ENCODE peak calls at places on chromosomes 7 and 10, in five cellular contexts. One of them, this sample, is unnamed.

GRCh38 chr10:31395695-31396094 is 76.7 kb downstream of the ZEB1 start:
- DNase-seq in HFF-Myc: no peak
- DNase-seq in fibroblast of the aortic adventitia: peak
- DNase-seq in thoracic aorta: no peak
- DNase-seq in GM12865: no peak
- DNase-seq in this sample: no peak

GRCh38 chr10:100528885-100529472 is 692 bp downstream of the NDUFB8 start:
- DNase-seq in HFF-Myc: no peak
- DNase-seq in fibroblast of the aortic adventitia: no peak
- DNase-seq in thoracic aorta: no peak
- DNase-seq in GM12865: no peak
- DNase-seq in this sample: no peak

GRCh38 chr10:68550747-68551411 is 9.3 kb upstream of the TET1 start:
- DNase-seq in HFF-Myc: peak
- DNase-seq in fibroblast of the aortic adventitia: peak
- DNase-seq in thoracic aorta: no peak
- DNase-seq in GM12865: peak
- DNase-seq in this sample: peak

GRCh38 chr7:105638942-105639495 is 57.7 kb upstream of the EFCAB10 start:
- DNase-seq in HFF-Myc: no peak
- DNase-seq in fibroblast of the aortic adventitia: no peak
- DNase-seq in thoracic aorta: no peak
- DNase-seq in GM12865: no peak
- DNase-seq in this sample: no peak

GRCh38 chr7:30164567-30164966 is 29.8 kb downstream of the MTURN start:
- DNase-seq in HFF-Myc: no peak
- DNase-seq in fibroblast of the aortic adventitia: peak
- DNase-seq in thoracic aorta: no peak
- DNase-seq in GM12865: peak
- DNase-seq in this sample: peak

GRCh38 chr10:3045471-3046209 is 21.7 kb upstream of the PFKP start:
- DNase-seq in HFF-Myc: no peak
- DNase-seq in fibroblast of the aortic adventitia: peak
- DNase-seq in thoracic aorta: no peak
- DNase-seq in GM12865: no peak
- DNase-seq in this sample: no peak

GRCh38 chr7:47147213-47147631 is 434.7 kb downstream of the TNS3 start:
- DNase-seq in HFF-Myc: no peak
- DNase-seq in fibroblast of the aortic adventitia: no peak
- DNase-seq in thoracic aorta: no peak
- DNase-seq in GM12865: no peak
- DNase-seq in this sample: no peak

GRCh38 chr10:78656815-78657621 is 411.7 kb upstream of the ZMIZ1 start:
- DNase-seq in HFF-Myc: no peak
- DNase-seq in fibroblast of the aortic adventitia: no peak
- DNase-seq in thoracic aorta: no peak
- DNase-seq in GM12865: no peak
- DNase-seq in this sample: no peak

GRCh38 chr10:78255796-78256638 is 222.4 kb downstream of the RPS24 start:
- DNase-seq in HFF-Myc: peak
- DNase-seq in fibroblast of the aortic adventitia: peak
- DNase-seq in thoracic aorta: peak
- DNase-seq in GM12865: no peak
- DNase-seq in this sample: no peak

GRCh38 chr10:24462889-24463552 is 254.1 kb downstream of the KIAA1217 start:
- DNase-seq in HFF-Myc: no peak
- DNase-seq in fibroblast of the aortic adventitia: peak
- DNase-seq in thoracic aorta: no peak
- DNase-seq in GM12865: no peak
- DNase-seq in this sample: no peak

GRCh38 chr7:46468753-46469356 is 547.8 kb upstream of the IGFBP3 start:
- DNase-seq in HFF-Myc: no peak
- DNase-seq in fibroblast of the aortic adventitia: peak
- DNase-seq in thoracic aorta: no peak
- DNase-seq in GM12865: no peak
- DNase-seq in this sample: no peak

GRCh38 chr10:133139561-133140065 is 20.4 kb upstream of the KNDC1 start:
- DNase-seq in HFF-Myc: no peak
- DNase-seq in fibroblast of the aortic adventitia: no peak
- DNase-seq in thoracic aorta: no peak
- DNase-seq in GM12865: no peak
- DNase-seq in this sample: no peak

GRCh38 chr7:1053002-1053411 is 8.7 kb downstream of the GPR146 start:
- DNase-seq in HFF-Myc: no peak
- DNase-seq in fibroblast of the aortic adventitia: no peak
- DNase-seq in thoracic aorta: no peak
- DNase-seq in GM12865: no peak
- DNase-seq in this sample: no peak

GRCh38 chr10:266974-267425 is 131.7 kb downstream of the ZMYND11 start:
- DNase-seq in HFF-Myc: no peak
- DNase-seq in fibroblast of the aortic adventitia: peak
- DNase-seq in thoracic aorta: no peak
- DNase-seq in GM12865: peak
- DNase-seq in this sample: no peak

GRCh38 chr7:158710651-158711102 is 6.1 kb upstream of the NCAPG2 start:
- DNase-seq in HFF-Myc: no peak
- DNase-seq in fibroblast of the aortic adventitia: peak
- DNase-seq in thoracic aorta: no peak
- DNase-seq in GM12865: peak
- DNase-seq in this sample: no peak

GRCh38 chr7:26369519-26370385 is 78.1 kb downstream of the SNX10 start:
- DNase-seq in HFF-Myc: peak
- DNase-seq in fibroblast of the aortic adventitia: peak
- DNase-seq in thoracic aorta: no peak
- DNase-seq in GM12865: peak
- DNase-seq in this sample: peak

GRCh38 chr10:117552759-117553158 is 10.2 kb downstream of the EMX2 start:
- DNase-seq in HFF-Myc: no peak
- DNase-seq in fibroblast of the aortic adventitia: no peak
- DNase-seq in thoracic aorta: no peak
- DNase-seq in GM12865: no peak
- DNase-seq in this sample: no peak

GRCh38 chr7:155108144-155108901 is 38.2 kb downstream of the HTR5A start:
- DNase-seq in HFF-Myc: no peak
- DNase-seq in fibroblast of the aortic adventitia: no peak
- DNase-seq in thoracic aorta: no peak
- DNase-seq in GM12865: no peak
- DNase-seq in this sample: no peak
- TF ChIP-seq CTCF in HFF-Myc: no peak
- TF ChIP-seq CTCF in fibroblast of the aortic adventitia: no peak
- TF ChIP-seq CTCF in thoracic aorta: no peak
- TF ChIP-seq CTCF in GM12865: no peak
- TF ChIP-seq CTCF in this sample: no peak

DNA sequence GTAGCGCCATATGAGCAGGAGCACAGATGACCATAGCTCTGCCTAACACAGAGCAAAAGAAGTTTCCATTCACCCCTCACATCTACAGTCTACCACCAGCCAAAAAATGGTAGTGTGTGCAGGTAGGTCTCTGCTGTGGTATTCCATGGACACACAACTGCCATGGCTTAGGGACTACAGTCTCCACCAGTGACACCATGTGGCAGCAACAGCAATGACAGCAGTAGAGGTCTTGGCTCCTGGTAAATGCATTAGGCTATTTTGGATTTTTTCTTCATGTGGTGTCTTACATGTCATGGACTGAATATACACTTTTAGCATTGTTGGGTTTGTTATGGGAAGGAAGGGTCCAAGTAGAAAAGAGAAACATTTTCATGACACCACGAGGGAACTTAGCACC is 70.1 kb upstream of the CABCOCO1 start:
- DNase-seq in HFF-Myc: no peak
- DNase-seq in fibroblast of the aortic adventitia: peak
- DNase-seq in thoracic aorta: no peak
- DNase-seq in GM12865: peak
- DNase-seq in this sample: no peak
- TF ChIP-seq CTCF in HFF-Myc: peak
- TF ChIP-seq CTCF in fibroblast of the aortic adventitia: no peak
- TF ChIP-seq CTCF in thoracic aorta: no peak
- TF ChIP-seq CTCF in GM12865: peak
- TF ChIP-seq CTCF in this sample: peak

GRCh38 chr7:22277375-22277774 is 79.6 kb downstream of the RAPGEF5 start:
- DNase-seq in HFF-Myc: no peak
- DNase-seq in fibroblast of the aortic adventitia: no peak
- DNase-seq in thoracic aorta: no peak
- DNase-seq in GM12865: no peak
- DNase-seq in this sample: no peak
- TF ChIP-seq CTCF in HFF-Myc: no peak
- TF ChIP-seq CTCF in fibroblast of the aortic adventitia: no peak
- TF ChIP-seq CTCF in thoracic aorta: no peak
- TF ChIP-seq CTCF in GM12865: no peak
- TF ChIP-seq CTCF in this sample: no peak

GRCh38 chr7:88318196-88318595 is 11.5 kb upstream of the STEAP4 start:
- DNase-seq in HFF-Myc: no peak
- DNase-seq in fibroblast of the aortic adventitia: no peak
- DNase-seq in thoracic aorta: no peak
- DNase-seq in GM12865: no peak
- DNase-seq in this sample: no peak
- TF ChIP-seq CTCF in HFF-Myc: no peak
- TF ChIP-seq CTCF in fibroblast of the aortic adventitia: no peak
- TF ChIP-seq CTCF in thoracic aorta: no peak
- TF ChIP-seq CTCF in GM12865: no peak
- TF ChIP-seq CTCF in this sample: no peak

DNA sequence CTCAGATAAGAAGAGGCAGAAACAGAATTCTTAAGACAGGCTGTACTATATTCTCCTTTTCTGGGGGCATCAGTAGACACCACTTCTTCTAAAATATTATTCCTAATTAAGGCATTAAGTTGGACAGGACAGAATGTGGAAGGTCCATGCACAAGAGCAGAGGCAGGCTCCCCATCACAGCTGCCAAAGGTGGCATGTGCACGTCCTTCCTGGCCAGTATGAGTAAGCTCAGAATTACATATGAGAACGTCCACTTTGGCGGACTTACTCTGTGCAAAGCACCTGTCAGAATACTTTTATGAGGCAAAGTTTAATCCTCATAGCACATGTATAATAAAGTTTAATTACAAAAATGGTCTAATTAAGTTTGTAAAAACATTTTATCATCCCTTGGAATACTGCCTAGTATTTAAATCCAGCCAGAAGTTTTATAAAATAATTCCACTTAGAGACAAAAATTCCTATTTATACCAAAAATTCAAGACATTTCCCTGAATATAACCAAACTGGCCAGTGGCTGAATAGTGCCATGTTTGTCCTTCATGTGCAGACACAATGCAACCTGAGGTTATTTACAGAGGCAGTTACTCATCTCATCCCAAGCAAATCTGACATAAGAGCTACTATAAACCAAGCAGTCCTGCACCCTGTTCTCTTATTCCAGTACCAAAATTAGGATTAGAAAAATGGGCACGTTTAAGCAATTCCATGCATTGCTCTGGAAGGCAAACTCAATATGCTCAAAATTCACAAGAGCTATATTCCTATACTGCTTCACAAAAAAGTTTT is 65.5 kb downstream of the CACUL1 start:
- DNase-seq in HFF-Myc: no peak
- DNase-seq in fibroblast of the aortic adventitia: no peak
- DNase-seq in thoracic aorta: no peak
- DNase-seq in GM12865: no peak
- DNase-seq in this sample: no peak
- TF ChIP-seq CTCF in HFF-Myc: no peak
- TF ChIP-seq CTCF in fibroblast of the aortic adventitia: no peak
- TF ChIP-seq CTCF in thoracic aorta: no peak
- TF ChIP-seq CTCF in GM12865: no peak
- TF ChIP-seq CTCF in this sample: no peak

DNA sequence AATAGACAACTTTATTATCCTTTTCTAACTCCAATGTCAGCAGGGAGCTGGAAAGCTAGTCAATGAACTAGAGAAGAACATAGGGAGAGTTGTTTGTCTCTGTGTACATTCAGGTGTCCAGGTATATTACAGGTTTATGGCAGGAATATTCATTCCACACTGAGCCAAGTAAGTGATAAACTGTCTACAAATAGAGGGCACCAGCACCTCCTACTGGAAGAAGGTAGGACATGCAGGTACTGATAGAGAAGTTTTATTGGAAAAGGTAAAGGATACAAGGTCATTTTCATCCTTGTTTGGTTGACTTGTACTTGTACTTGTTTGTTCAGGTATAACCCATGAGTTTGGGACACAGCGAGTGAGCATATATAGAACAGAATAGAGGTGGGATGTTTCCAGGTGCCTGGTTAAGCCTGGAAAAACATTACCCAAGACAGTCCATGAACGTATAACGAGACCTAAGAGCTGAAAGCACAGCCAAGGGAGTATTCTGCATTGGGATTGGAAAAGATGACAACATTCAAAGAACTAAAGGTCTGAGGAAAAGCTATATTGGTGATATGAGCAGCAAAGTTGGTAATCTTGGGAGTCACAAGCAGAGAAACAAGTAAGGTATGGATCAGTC is 61.4 kb upstream of the PPP1R3C start:
- DNase-seq in HFF-Myc: no peak
- DNase-seq in fibroblast of the aortic adventitia: peak
- DNase-seq in thoracic aorta: no peak
- DNase-seq in GM12865: peak
- DNase-seq in this sample: peak
- TF ChIP-seq CTCF in HFF-Myc: peak
- TF ChIP-seq CTCF in fibroblast of the aortic adventitia: peak
- TF ChIP-seq CTCF in thoracic aorta: peak
- TF ChIP-seq CTCF in GM12865: peak
- TF ChIP-seq CTCF in this sample: peak

DNA sequence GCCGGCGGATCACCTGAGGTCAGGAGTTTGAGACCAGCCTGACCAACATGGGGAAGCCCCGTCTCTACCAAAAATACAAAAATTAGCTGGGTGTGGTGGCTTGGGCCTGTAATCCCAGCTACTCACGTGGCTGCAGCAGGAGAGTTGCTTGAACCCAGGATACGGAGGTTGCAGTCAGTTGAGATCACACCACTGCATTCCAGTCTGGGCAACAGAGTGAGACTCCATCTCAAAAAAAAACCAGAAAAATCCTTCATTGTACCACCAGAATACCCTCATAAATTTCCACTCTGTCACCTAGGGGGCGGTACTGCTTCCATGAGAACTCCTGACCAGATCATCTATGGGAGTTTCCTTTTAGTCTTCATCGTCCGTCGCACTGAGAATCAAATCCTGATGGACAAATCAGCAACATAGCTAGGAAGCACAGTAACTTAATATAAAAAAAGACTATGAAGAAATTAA is 225.8 kb upstream of the KLF14 start:
- DNase-seq in HFF-Myc: peak
- DNase-seq in fibroblast of the aortic adventitia: peak
- DNase-seq in thoracic aorta: no peak
- DNase-seq in GM12865: peak
- DNase-seq in this sample: no peak
- TF ChIP-seq CTCF in HFF-Myc: peak
- TF ChIP-seq CTCF in fibroblast of the aortic adventitia: peak
- TF ChIP-seq CTCF in thoracic aorta: no peak
- TF ChIP-seq CTCF in GM12865: peak
- TF ChIP-seq CTCF in this sample: peak

GRCh38 chr10:22259280-22259679 is 41.5 kb upstream of the EBLN1 start:
- DNase-seq in HFF-Myc: no peak
- DNase-seq in fibroblast of the aortic adventitia: no peak
- DNase-seq in thoracic aorta: no peak
- DNase-seq in GM12865: peak
- DNase-seq in this sample: peak
- TF ChIP-seq CTCF in HFF-Myc: no peak
- TF ChIP-seq CTCF in fibroblast of the aortic adventitia: no peak
- TF ChIP-seq CTCF in thoracic aorta: no peak
- TF ChIP-seq CTCF in GM12865: peak
- TF ChIP-seq CTCF in this sample: peak

DNA sequence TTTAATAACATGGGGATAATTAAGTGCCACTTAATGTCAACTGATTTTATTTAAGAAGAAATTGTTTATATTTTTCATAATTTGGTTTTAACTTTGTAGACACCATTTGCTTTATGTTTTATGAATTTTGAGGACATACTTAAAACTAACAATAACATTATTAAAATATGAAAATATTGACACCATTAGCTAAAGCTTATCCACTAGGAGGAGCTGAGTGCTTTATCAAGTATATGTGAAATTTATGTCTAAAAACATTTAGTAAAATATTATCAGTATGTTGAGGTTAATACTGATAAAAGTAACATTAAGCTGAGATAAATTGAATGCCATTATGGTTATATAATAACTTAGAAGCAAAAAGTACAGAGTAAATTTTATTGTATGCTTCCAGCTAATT is 622.1 kb downstream of the ARL4A start:
- DNase-seq in HFF-Myc: no peak
- DNase-seq in fibroblast of the aortic adventitia: no peak
- DNase-seq in thoracic aorta: no peak
- DNase-seq in GM12865: no peak
- DNase-seq in this sample: no peak
- TF ChIP-seq CTCF in HFF-Myc: no peak
- TF ChIP-seq CTCF in fibroblast of the aortic adventitia: peak
- TF ChIP-seq CTCF in thoracic aorta: no peak
- TF ChIP-seq CTCF in GM12865: no peak
- TF ChIP-seq CTCF in this sample: no peak